ENCODE peak calls at places on chromosomes 6 and 20, in ten cellular contexts. One of them, this sample, is unnamed. For H3K4me1 and H3K36me3, the result is how much of the 10 kb centered on the place peaks cover.

GRCh38 chr20:53643031-53643832 is 49.6 kb upstream of the ZNF217 start:
- DNase-seq in Panc1: no peak
- DNase-seq in CD8-positive, alpha-beta T cell: peak
- DNase-seq in GM23248: peak
- DNase-seq in left ventricle myocardium inferior: no peak
- DNase-seq in sigmoid colon: no peak
- DNase-seq in IMR-90: peak
- DNase-seq in suprapubic skin: no peak
- DNase-seq in breast epithelium: no peak
- DNase-seq in heart right ventricle: no peak
- DNase-seq in this sample: no peak

GRCh38 chr6:118652051-118652699 is 784 bp upstream of the CEP85L start:
- DNase-seq in Panc1: no peak
- DNase-seq in GM23248: no peak
- DNase-seq in heart right ventricle: no peak
- DNase-seq in CD8-positive, alpha-beta T cell: no peak
- DNase-seq in breast epithelium: no peak
- DNase-seq in IMR-90: no peak
- DNase-seq in left ventricle myocardium inferior: no peak
- DNase-seq in sigmoid colon: no peak
- DNase-seq in suprapubic skin: no peak
- DNase-seq in this sample: no peak

GRCh38 chr6:116876635-116877611 is at the start of gene RFX6:
- DNase-seq in CD8-positive, alpha-beta T cell: no peak
- DNase-seq in Panc1: no peak
- DNase-seq in IMR-90: no peak
- DNase-seq in GM23248: no peak
- DNase-seq in sigmoid colon: no peak
- DNase-seq in heart right ventricle: no peak
- DNase-seq in breast epithelium: no peak
- DNase-seq in left ventricle myocardium inferior: no peak
- DNase-seq in suprapubic skin: no peak
- DNase-seq in this sample: no peak

GRCh38 chr20:25013478-25014380 is 21.2 kb upstream of the APMAP start:
- DNase-seq in heart right ventricle: no peak
- DNase-seq in sigmoid colon: peak
- DNase-seq in breast epithelium: no peak
- DNase-seq in Panc1: no peak
- DNase-seq in CD8-positive, alpha-beta T cell: no peak
- DNase-seq in suprapubic skin: peak
- DNase-seq in GM23248: no peak
- DNase-seq in IMR-90: no peak
- DNase-seq in left ventricle myocardium inferior: no peak
- DNase-seq in this sample: no peak

GRCh38 chr6:142356271-142356938 is 54.6 kb downstream of the ADGRG6 start:
- DNase-seq in left ventricle myocardium inferior: no peak
- DNase-seq in GM23248: peak
- DNase-seq in suprapubic skin: no peak
- DNase-seq in sigmoid colon: no peak
- DNase-seq in CD8-positive, alpha-beta T cell: no peak
- DNase-seq in breast epithelium: no peak
- DNase-seq in IMR-90: peak
- DNase-seq in heart right ventricle: no peak
- DNase-seq in Panc1: no peak
- DNase-seq in this sample: no peak

GRCh38 chr6:116616757-116617093 is 446 bp downstream of the RSPH4A start:
- DNase-seq in suprapubic skin: no peak
- DNase-seq in heart right ventricle: peak
- DNase-seq in GM23248: peak
- DNase-seq in sigmoid colon: peak
- DNase-seq in left ventricle myocardium inferior: no peak
- DNase-seq in Panc1: no peak
- DNase-seq in IMR-90: no peak
- DNase-seq in CD8-positive, alpha-beta T cell: no peak
- DNase-seq in breast epithelium: no peak
- DNase-seq in this sample: no peak

GRCh38 chr20:58297394-58297793 is 12.1 kb upstream of the RAB22A start:
- DNase-seq in CD8-positive, alpha-beta T cell: no peak
- DNase-seq in Panc1: no peak
- DNase-seq in left ventricle myocardium inferior: no peak
- DNase-seq in IMR-90: no peak
- DNase-seq in heart right ventricle: no peak
- DNase-seq in breast epithelium: no peak
- DNase-seq in suprapubic skin: no peak
- DNase-seq in sigmoid colon: no peak
- DNase-seq in GM23248: no peak
- DNase-seq in this sample: no peak

GRCh38 chr6:137259349-137259748 is 40.2 kb upstream of the IFNGR1 start:
- DNase-seq in IMR-90: peak
- DNase-seq in GM23248: no peak
- DNase-seq in heart right ventricle: no peak
- DNase-seq in left ventricle myocardium inferior: no peak
- DNase-seq in Panc1: no peak
- DNase-seq in sigmoid colon: no peak
- DNase-seq in CD8-positive, alpha-beta T cell: no peak
- DNase-seq in breast epithelium: no peak
- DNase-seq in suprapubic skin: no peak
- DNase-seq in this sample: no peak

GRCh38 chr6:165611294-165611693 is 51.7 kb downstream of the PDE10A start:
- DNase-seq in heart right ventricle: no peak
- DNase-seq in left ventricle myocardium inferior: peak
- DNase-seq in breast epithelium: no peak
- DNase-seq in IMR-90: no peak
- DNase-seq in suprapubic skin: no peak
- DNase-seq in Panc1: no peak
- DNase-seq in CD8-positive, alpha-beta T cell: no peak
- DNase-seq in sigmoid colon: no peak
- DNase-seq in GM23248: no peak
- DNase-seq in this sample: no peak

GRCh38 chr6:165615629-165616028 is 47.4 kb downstream of the PDE10A start:
- DNase-seq in Panc1: no peak
- DNase-seq in IMR-90: peak
- DNase-seq in breast epithelium: no peak
- DNase-seq in left ventricle myocardium inferior: no peak
- DNase-seq in GM23248: no peak
- DNase-seq in sigmoid colon: no peak
- DNase-seq in suprapubic skin: no peak
- DNase-seq in heart right ventricle: no peak
- DNase-seq in CD8-positive, alpha-beta T cell: no peak
- DNase-seq in this sample: no peak

GRCh38 chr6:165617528-165617927 is 45.5 kb downstream of the PDE10A start:
- DNase-seq in breast epithelium: no peak
- DNase-seq in IMR-90: no peak
- DNase-seq in CD8-positive, alpha-beta T cell: no peak
- DNase-seq in suprapubic skin: no peak
- DNase-seq in heart right ventricle: no peak
- DNase-seq in Panc1: no peak
- DNase-seq in GM23248: no peak
- DNase-seq in left ventricle myocardium inferior: no peak
- DNase-seq in sigmoid colon: no peak
- DNase-seq in this sample: no peak

GRCh38 chr6:165618241-165618640 is 44.8 kb downstream of the PDE10A start:
- DNase-seq in breast epithelium: no peak
- DNase-seq in left ventricle myocardium inferior: no peak
- DNase-seq in IMR-90: peak
- DNase-seq in Panc1: no peak
- DNase-seq in suprapubic skin: no peak
- DNase-seq in GM23248: no peak
- DNase-seq in CD8-positive, alpha-beta T cell: no peak
- DNase-seq in sigmoid colon: no peak
- DNase-seq in heart right ventricle: no peak
- DNase-seq in this sample: no peak

GRCh38 chr6:165616116-165616515 is 46.9 kb downstream of the PDE10A start:
- DNase-seq in left ventricle myocardium inferior: no peak
- DNase-seq in Panc1: no peak
- DNase-seq in CD8-positive, alpha-beta T cell: no peak
- DNase-seq in GM23248: peak
- DNase-seq in IMR-90: peak
- DNase-seq in sigmoid colon: no peak
- DNase-seq in breast epithelium: no peak
- DNase-seq in heart right ventricle: no peak
- DNase-seq in suprapubic skin: no peak
- DNase-seq in this sample: no peak
- H3K4me3 ChIP-seq in left ventricle myocardium inferior: peak
- H3K4me3 ChIP-seq in Panc1: no peak
- H3K4me3 ChIP-seq in CD8-positive, alpha-beta T cell: no peak
- H3K4me3 ChIP-seq in GM23248: no peak
- H3K4me3 ChIP-seq in IMR-90: no peak
- H3K4me3 ChIP-seq in sigmoid colon: no peak
- H3K4me3 ChIP-seq in breast epithelium: peak
- H3K4me3 ChIP-seq in heart right ventricle: peak
- H3K4me3 ChIP-seq in suprapubic skin: peak
- H3K4me3 ChIP-seq in this sample: peak

DNA sequence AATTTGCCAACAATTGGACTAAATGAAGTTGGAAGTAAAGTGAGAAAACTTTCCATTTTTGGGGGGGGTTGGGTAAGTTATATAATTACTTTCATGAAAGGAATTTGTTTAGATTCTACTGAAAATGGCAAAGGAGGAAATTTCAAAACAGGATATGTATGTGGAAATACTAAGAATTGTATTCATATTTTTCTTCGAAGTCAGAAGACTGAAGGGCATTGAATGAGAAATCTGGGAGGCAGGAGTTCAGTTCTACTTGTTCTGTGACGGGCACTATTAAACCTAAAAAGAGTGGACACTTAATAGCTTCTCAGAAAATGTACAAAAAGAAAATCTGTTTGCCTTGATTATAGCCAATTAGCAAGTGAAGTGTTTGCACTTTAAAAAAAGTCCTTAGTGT is 114.7 kb downstream of the PRIM2 start:
- DNase-seq in sigmoid colon: no peak
- DNase-seq in suprapubic skin: no peak
- DNase-seq in left ventricle myocardium inferior: no peak
- DNase-seq in heart right ventricle: no peak
- DNase-seq in CD8-positive, alpha-beta T cell: no peak
- DNase-seq in GM23248: peak
- DNase-seq in IMR-90: peak
- DNase-seq in Panc1: no peak
- DNase-seq in breast epithelium: no peak
- DNase-seq in this sample: no peak
- H3K4me1 ChIP-seq in sigmoid colon: under half
- H3K4me1 ChIP-seq in suprapubic skin: under half
- H3K4me1 ChIP-seq in left ventricle myocardium inferior: under half
- H3K4me1 ChIP-seq in heart right ventricle: under half
- H3K4me1 ChIP-seq in CD8-positive, alpha-beta T cell: under half
- H3K4me1 ChIP-seq in GM23248: under half
- H3K4me1 ChIP-seq in IMR-90: under half
- H3K4me1 ChIP-seq in Panc1: under half
- H3K4me1 ChIP-seq in breast epithelium: under half
- H3K4me1 ChIP-seq in this sample: under half

GRCh38 chr20:37200376-37200775 is 21.0 kb upstream of the MROH8 start:
- DNase-seq in IMR-90: no peak
- DNase-seq in GM23248: no peak
- DNase-seq in CD8-positive, alpha-beta T cell: no peak
- DNase-seq in left ventricle myocardium inferior: no peak
- DNase-seq in breast epithelium: no peak
- DNase-seq in heart right ventricle: no peak
- DNase-seq in Panc1: no peak
- DNase-seq in sigmoid colon: no peak
- DNase-seq in suprapubic skin: no peak
- DNase-seq in this sample: no peak

GRCh38 chr20:37201827-37202162 is 22.4 kb upstream of the MROH8 start:
- DNase-seq in suprapubic skin: no peak
- DNase-seq in sigmoid colon: no peak
- DNase-seq in Panc1: no peak
- DNase-seq in breast epithelium: no peak
- DNase-seq in GM23248: peak
- DNase-seq in left ventricle myocardium inferior: no peak
- DNase-seq in heart right ventricle: no peak
- DNase-seq in IMR-90: no peak
- DNase-seq in CD8-positive, alpha-beta T cell: no peak
- DNase-seq in this sample: no peak

GRCh38 chr20:37200926-37201826 is 21.8 kb upstream of the MROH8 start:
- DNase-seq in suprapubic skin: no peak
- DNase-seq in breast epithelium: no peak
- DNase-seq in GM23248: no peak
- DNase-seq in CD8-positive, alpha-beta T cell: no peak
- DNase-seq in IMR-90: no peak
- DNase-seq in sigmoid colon: no peak
- DNase-seq in left ventricle myocardium inferior: no peak
- DNase-seq in heart right ventricle: no peak
- DNase-seq in Panc1: no peak
- DNase-seq in this sample: no peak

GRCh38 chr20:37202267-37202943 is 23.1 kb upstream of the MROH8 start:
- DNase-seq in Panc1: peak
- DNase-seq in CD8-positive, alpha-beta T cell: no peak
- DNase-seq in breast epithelium: peak
- DNase-seq in sigmoid colon: no peak
- DNase-seq in heart right ventricle: no peak
- DNase-seq in GM23248: peak
- DNase-seq in IMR-90: peak
- DNase-seq in suprapubic skin: no peak
- DNase-seq in left ventricle myocardium inferior: no peak
- DNase-seq in this sample: no peak

DNA sequence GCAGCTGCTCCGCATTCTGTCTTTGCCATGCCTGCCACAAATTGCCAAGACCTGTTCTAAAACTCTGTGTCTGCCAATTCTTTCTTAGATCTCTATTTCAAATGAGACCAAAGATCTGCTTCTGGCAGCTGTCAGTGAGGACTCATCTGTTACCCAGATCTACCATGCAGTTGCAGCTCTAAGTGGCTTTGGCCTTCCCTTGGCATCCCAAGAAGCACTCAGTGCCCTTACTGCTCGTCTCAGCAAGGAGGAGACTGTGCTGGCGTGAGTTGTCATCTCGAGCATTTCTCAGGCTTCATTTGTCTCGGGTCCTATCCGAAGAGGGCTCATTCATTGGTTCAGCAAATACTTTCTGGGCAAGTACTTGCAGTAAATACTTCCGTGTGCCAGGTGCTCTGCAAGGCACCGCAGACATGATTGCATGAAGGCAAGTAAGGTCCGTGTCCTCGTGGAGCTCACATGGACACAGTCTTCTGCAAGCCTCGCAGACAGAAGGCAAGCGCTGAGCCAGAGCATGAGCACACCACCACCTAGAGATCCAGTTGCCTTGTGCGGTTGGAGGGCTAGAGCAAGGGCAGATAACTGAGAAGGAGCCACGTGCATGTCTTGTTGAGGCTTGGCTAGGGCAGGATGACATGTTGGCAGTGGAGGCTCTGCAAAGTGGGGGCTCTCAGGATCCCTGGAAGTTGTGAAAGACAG is 19.8 kb upstream of the MROH8 start:
- DNase-seq in CD8-positive, alpha-beta T cell: no peak
- DNase-seq in IMR-90: no peak
- DNase-seq in Panc1: no peak
- DNase-seq in suprapubic skin: no peak
- DNase-seq in sigmoid colon: no peak
- DNase-seq in left ventricle myocardium inferior: no peak
- DNase-seq in heart right ventricle: no peak
- DNase-seq in GM23248: no peak
- DNase-seq in breast epithelium: no peak
- DNase-seq in this sample: no peak
- H3K36me3 ChIP-seq in CD8-positive, alpha-beta T cell: under half
- H3K36me3 ChIP-seq in IMR-90: under half
- H3K36me3 ChIP-seq in Panc1: under half
- H3K36me3 ChIP-seq in suprapubic skin: under half
- H3K36me3 ChIP-seq in sigmoid colon: under half
- H3K36me3 ChIP-seq in left ventricle myocardium inferior: under half
- H3K36me3 ChIP-seq in heart right ventricle: under half
- H3K36me3 ChIP-seq in GM23248: under half
- H3K36me3 ChIP-seq in breast epithelium: under half
- H3K36me3 ChIP-seq in this sample: under half

GRCh38 chr6:111972714-111973678 is 80.9 kb upstream of the CCN6 start:
- DNase-seq in heart right ventricle: no peak
- DNase-seq in IMR-90: peak
- DNase-seq in left ventricle myocardium inferior: peak
- DNase-seq in Panc1: peak
- DNase-seq in sigmoid colon: peak
- DNase-seq in CD8-positive, alpha-beta T cell: peak
- DNase-seq in GM23248: peak
- DNase-seq in suprapubic skin: no peak
- DNase-seq in breast epithelium: peak
- DNase-seq in this sample: peak

GRCh38 chr6:111975501-111975900 is 78.4 kb upstream of the CCN6 start:
- DNase-seq in Panc1: no peak
- DNase-seq in CD8-positive, alpha-beta T cell: no peak
- DNase-seq in heart right ventricle: no peak
- DNase-seq in GM23248: no peak
- DNase-seq in left ventricle myocardium inferior: no peak
- DNase-seq in sigmoid colon: no peak
- DNase-seq in suprapubic skin: no peak
- DNase-seq in breast epithelium: no peak
- DNase-seq in IMR-90: no peak
- DNase-seq in this sample: no peak

GRCh38 chr6:111973897-111974639 is 79.8 kb upstream of the CCN6 start:
- DNase-seq in heart right ventricle: no peak
- DNase-seq in breast epithelium: no peak
- DNase-seq in Panc1: no peak
- DNase-seq in IMR-90: peak
- DNase-seq in GM23248: peak
- DNase-seq in sigmoid colon: no peak
- DNase-seq in CD8-positive, alpha-beta T cell: no peak
- DNase-seq in suprapubic skin: no peak
- DNase-seq in left ventricle myocardium inferior: no peak
- DNase-seq in this sample: no peak

GRCh38 chr6:111971866-111972532 is 81.9 kb upstream of the CCN6 start:
- DNase-seq in breast epithelium: no peak
- DNase-seq in sigmoid colon: no peak
- DNase-seq in IMR-90: peak
- DNase-seq in CD8-positive, alpha-beta T cell: no peak
- DNase-seq in GM23248: peak
- DNase-seq in suprapubic skin: no peak
- DNase-seq in heart right ventricle: no peak
- DNase-seq in left ventricle myocardium inferior: no peak
- DNase-seq in Panc1: no peak
- DNase-seq in this sample: no peak

DNA sequence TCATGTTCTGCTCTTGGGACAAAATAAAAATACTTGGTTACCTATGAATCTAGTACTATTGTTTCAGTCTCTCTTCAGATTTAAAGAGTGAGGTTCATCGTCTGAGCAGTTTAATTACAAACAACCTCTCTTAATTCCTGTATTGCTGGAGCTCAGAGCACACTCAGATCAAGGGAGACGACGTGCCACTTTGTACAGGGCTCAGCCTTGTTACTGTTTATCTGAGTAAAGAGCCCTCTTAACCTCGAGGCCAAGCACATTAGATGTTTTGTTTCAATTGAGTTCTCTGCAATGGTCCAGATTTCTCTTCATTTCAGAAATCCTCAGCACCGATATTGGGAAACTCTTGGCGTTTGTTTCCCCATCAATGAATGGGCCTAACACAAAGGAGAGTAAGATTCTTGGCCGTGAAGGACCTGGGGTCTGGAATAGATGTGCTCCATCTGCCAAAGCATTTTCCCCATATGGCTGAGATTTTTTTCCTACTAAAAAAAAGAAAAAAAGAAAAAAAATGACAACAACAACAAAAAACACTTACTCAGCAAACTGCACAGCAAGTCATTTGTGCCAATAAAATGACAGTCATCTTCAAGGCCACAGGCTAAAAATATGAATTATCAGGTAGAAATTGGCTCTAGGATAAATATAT is 82.6 kb upstream of the CCN6 start:
- DNase-seq in Panc1: no peak
- DNase-seq in suprapubic skin: no peak
- DNase-seq in left ventricle myocardium inferior: no peak
- DNase-seq in breast epithelium: no peak
- DNase-seq in IMR-90: no peak
- DNase-seq in heart right ventricle: no peak
- DNase-seq in sigmoid colon: no peak
- DNase-seq in CD8-positive, alpha-beta T cell: no peak
- DNase-seq in GM23248: no peak
- DNase-seq in this sample: no peak
- H3K4me3 ChIP-seq in Panc1: no peak
- H3K4me3 ChIP-seq in suprapubic skin: no peak
- H3K4me3 ChIP-seq in left ventricle myocardium inferior: no peak
- H3K4me3 ChIP-seq in breast epithelium: no peak
- H3K4me3 ChIP-seq in IMR-90: no peak
- H3K4me3 ChIP-seq in heart right ventricle: no peak
- H3K4me3 ChIP-seq in sigmoid colon: no peak
- H3K4me3 ChIP-seq in CD8-positive, alpha-beta T cell: no peak
- H3K4me3 ChIP-seq in GM23248: no peak
- H3K4me3 ChIP-seq in this sample: no peak

This sample was measured in right atrium auricular region.